ENCODE peak calls at places on chromosomes 16 and 17, in six cellular contexts. R, K, W, H, T and Y are unnamed samples.
A peak's percentile ranks its signal among the peaks of the same experiment; 100 is the strongest.

GRCh38 chr17:36755586-36755985 is 154.2 kb downstream of the MRM1 start:
- DNase-seq in W (peak; percentile 17), H (peak; percentile 13), R (peak; percentile 38), T (no peak), K (no peak), Y (no peak)

GRCh38 chr17:50151937-50152547 is 1.6 kb upstream of the PPP1R9B start:
- DNase-seq in H (peak; percentile 91), R (peak; percentile 90), W (peak; percentile 85), K (peak; percentile 73), T (peak; percentile 92), Y (peak; percentile 46)

GRCh38 chr17:76544123-76544915 is 4.5 kb downstream of the PRCD start:
- DNase-seq in K (peak; percentile 46), T (no peak), W (no peak), R (no peak), H (no peak), Y (no peak)

GRCh38 chr17:54882371-54882770 is 18.3 kb upstream of the TOM1L1 start:
- DNase-seq in R (no peak), T (no peak), W (no peak), K (no peak), H (no peak), Y (no peak)

GRCh38 chr16:9687737-9688319 is 494.4 kb downstream of the GRIN2A start:
- DNase-seq in T (no peak), R (no peak), K (no peak), W (no peak), H (no peak), Y (no peak)

GRCh38 chr16:31876955-31877828 is 3.6 kb downstream of the ZNF267 start:
- DNase-seq in H (no peak), W (peak; percentile 77), T (peak; percentile 77), K (no peak), R (peak; percentile 85), Y (no peak)

GRCh38 chr16:29899516-29900101 is at the start of gene SEZ6L2:
- DNase-seq in W (peak; percentile 84), T (peak; percentile 97), K (peak; percentile 91), R (peak; percentile 71), H (peak; percentile 82), Y (no peak)

GRCh38 chr17:60106377-60107059 is 27.8 kb upstream of the HEATR6 start:
- DNase-seq in T (no peak), R (peak; percentile 13), K (no peak), W (peak; percentile 64), H (peak; percentile 2), Y (no peak)

GRCh38 chr16:63617990-63618763 is 1503.7 kb downstream of the CDH11 start:
- DNase-seq in W (no peak), R (no peak), K (no peak), H (peak; percentile 47), T (no peak), Y (no peak)

GRCh38 chr16:89357460-89357859 is 132.9 kb downstream of the ANKRD11 start:
- DNase-seq in K (peak; percentile 47), R (no peak), T (no peak), W (no peak), H (no peak), Y (no peak)

GRCh38 chr17:74738051-74738996 is 1.3 kb downstream of the RAB37 start:
- DNase-seq in K (peak; percentile 7), H (no peak), T (no peak), W (no peak), R (no peak), Y (no peak)

GRCh38 chr16:83769397-83770008 is 38.3 kb upstream of the HSBP1 start:
- DNase-seq in W (no peak), T (no peak), K (no peak), R (no peak), H (no peak), Y (no peak)

GRCh38 chr17:47203984-47204721 is 5.0 kb upstream of the MYL4 start:
- DNase-seq in W (peak; percentile 36), K (no peak), R (no peak), T (no peak), H (no peak), Y (no peak)

GRCh38 chr16:48231675-48232214 is 12.4 kb upstream of the LONP2 start:
- DNase-seq in H (peak; percentile 22), T (no peak), R (peak; percentile 64), K (peak; percentile 1), W (peak; percentile 52), Y (no peak)

GRCh38 chr17:81010935-81011334 is 19.3 kb downstream of the CHMP6 start:
- DNase-seq in T (no peak), K (no peak), W (no peak), R (no peak), H (no peak), Y (no peak)

GRCh38 chr17:43530303-43531081 is 15.6 kb downstream of the ETV4 start:
- DNase-seq in K (peak; percentile 66), H (peak; percentile 66), T (peak; percentile 46), W (peak; percentile 63), R (peak; percentile 92), Y (no peak)

GRCh38 chr17:54426287-54426886 is 474.3 kb upstream of the TOM1L1 start:
- DNase-seq in R (no peak), W (no peak), K (peak; percentile 57), H (no peak), T (peak; percentile 3), Y (no peak)

GRCh38 chr17:29722411-29723198 is 99.9 kb upstream of the CORO6 start:
- DNase-seq in K (peak; percentile 80), T (no peak), H (peak; percentile 11), W (peak; percentile 68), R (peak; percentile 26), Y (no peak)

GRCh38 chr17:17391575-17392370 is 85.0 kb upstream of the MED9 start:
- DNase-seq in K (no peak), T (no peak), R (no peak), W (no peak), H (no peak), Y (no peak)